ENCODE peak calls at places on chromosomes 1 and 21, in six cellular contexts. W is GM12865, P is tibial nerve, H is nephron progenitor cell, F is heart left ventricle, V is dorsolateral prefrontal cortex. I is an unnamed sample.

GRCh38 chr1:27993241-27993640 is 33.5 kb downstream of the XKR8 start:
- DNase-seq in W (no peak), P (no peak), H (no peak), F (no peak), V (no peak), I (no peak)

GRCh38 chr1:84174051-84174556 is 30.0 kb downstream of the PRKACB start:
- DNase-seq in W (no peak), P (no peak), H (no peak), F (no peak), V (no peak), I (no peak)

GRCh38 chr1:186873687-186874086 is 44.9 kb downstream of the PLA2G4A start:
- DNase-seq in W (no peak), P (no peak), H (no peak), F (no peak), V (no peak), I (no peak)

GRCh38 chr1:234553241-234554156 is 56.5 kb downstream of the IRF2BP2 start:
- DNase-seq in W (no peak), P (no peak), H (no peak), F (no peak), V (no peak), I (no peak)

GRCh38 chr1:229252228-229252984 is 18.5 kb upstream of the RAB4A start:
- DNase-seq in W (no peak), P (no peak), H (no peak), F (no peak), V (no peak), I (no peak)

GRCh38 chr1:160491017-160491416 is 32.0 kb downstream of the SLAMF6 start:
- DNase-seq in W (no peak), P (no peak), H (no peak), F (no peak), V (no peak), I (no peak)

GRCh38 chr21:45615145-45615711 is 28.3 kb upstream of the PCBP3 start:
- DNase-seq in W (peak), P (no peak), H (no peak), F (no peak), V (peak), I (peak)

GRCh38 chr1:232221790-232222499 is 408.0 kb downstream of the SIPA1L2 start:
- DNase-seq in W (no peak), P (no peak), H (no peak), F (no peak), V (no peak), I (no peak)

GRCh38 chr1:196063952-196064351 is 544.3 kb downstream of the KCNT2 start:
- DNase-seq in W (no peak), P (no peak), H (no peak), F (no peak), V (no peak), I (no peak)

GRCh38 chr1:204377800-204378608 is 18.3 kb upstream of the PLEKHA6 start:
- DNase-seq in W (peak), P (no peak), H (peak), F (no peak), V (no peak), I (peak)

GRCh38 chr1:15137807-15138206 is 15.7 kb upstream of the TMEM51 start:
- DNase-seq in W (peak), P (no peak), H (no peak), F (no peak), V (no peak), I (peak)

GRCh38 chr1:203217139-203217621 is 12.3 kb downstream of the CHIT1 start:
- DNase-seq in W (no peak), P (no peak), H (no peak), F (no peak), V (no peak), I (no peak)

GRCh38 chr1:207088731-207089626 is at the start of gene C4BPB:
- DNase-seq in W (no peak), P (no peak), H (no peak), F (no peak), V (no peak), I (no peak)

GRCh38 chr1:42177551-42177981 is 13.0 kb upstream of the GUCA2A start:
- DNase-seq in W (no peak), P (no peak), H (peak), F (no peak), V (no peak), I (no peak)

GRCh38 chr1:59150537-59151386 is 146.1 kb upstream of the FGGY start:
- DNase-seq in W (peak), P (peak), H (no peak), F (peak), V (peak), I (no peak)

GRCh38 chr1:55958498-55958897 is 620.9 kb downstream of the PLPP3 start:
- DNase-seq in W (peak), P (no peak), H (no peak), F (no peak), V (no peak), I (no peak)

GRCh38 chr1:226236826-226237225 is 13.4 kb downstream of the MIXL1 start:
- DNase-seq in W (no peak), P (no peak), H (no peak), F (no peak), V (no peak), I (no peak)

GRCh38 chr1:229147086-229147485 is 123.8 kb upstream of the RAB4A start:
- DNase-seq in W (no peak), P (no peak), H (no peak), F (no peak), V (no peak), I (no peak)

GRCh38 chr21:34890724-34891609 is 158.1 kb downstream of the RUNX1 start:
- DNase-seq in W (no peak), P (no peak), H (peak), F (peak), V (no peak), I (no peak)

GRCh38 chr1:113133038-113133437 is 60.0 kb downstream of the LRIG2 start:
- DNase-seq in W (peak), P (no peak), H (no peak), F (no peak), V (no peak), I (no peak)

GRCh38 chr1:5886140-5886483 is 106.1 kb downstream of the NPHP4 start:
- DNase-seq in W (no peak), P (no peak), H (no peak), F (peak), V (no peak), I (no peak)

GRCh38 chr1:198465201-198466144 is 75.0 kb downstream of the ATP6V1G3 start:
- DNase-seq in W (peak), P (no peak), H (peak), F (no peak), V (no peak), I (no peak)

GRCh38 chr1:179119466-179119865 is 37.6 kb downstream of the TOR3A start:
- DNase-seq in W (no peak), P (no peak), H (no peak), F (no peak), V (no peak), I (no peak)

GRCh38 chr1:111851552-111851951 is 95.9 kb downstream of the DDX20 start:
- DNase-seq in W (no peak), P (no peak), H (no peak), F (no peak), V (no peak), I (no peak)

GRCh38 chr1:83509229-83509870 is 489.6 kb downstream of the TTLL7 start:
- DNase-seq in W (no peak), P (no peak), H (no peak), F (no peak), V (no peak), I (no peak)

GRCh38 chr1:168683871-168684270 is 45.1 kb downstream of the DPT start:
- DNase-seq in W (no peak), P (no peak), H (no peak), F (no peak), V (no peak), I (no peak)

GRCh38 chr1:17603091-17603841 is 63.8 kb downstream of the ARHGEF10L start:
- DNase-seq in W (no peak), P (no peak), H (peak), F (no peak), V (no peak), I (no peak)

GRCh38 chr1:163054056-163054706 is 15.0 kb upstream of the RGS4 start:
- DNase-seq in W (no peak), P (no peak), H (peak), F (no peak), V (no peak), I (no peak)

GRCh38 chr1:47393141-47393540 is 22.9 kb upstream of the FOXE3 start:
- DNase-seq in W (no peak), P (no peak), H (no peak), F (no peak), V (no peak), I (no peak)

GRCh38 chr1:101474039-101474665 is 237.3 kb downstream of the S1PR1 start:
- DNase-seq in W (peak), P (no peak), H (no peak), F (no peak), V (no peak), I (no peak)
- TF ChIP-seq CTCF in W (peak), P (no peak), H (peak), F (no peak), V (no peak), I (peak)

DNA sequence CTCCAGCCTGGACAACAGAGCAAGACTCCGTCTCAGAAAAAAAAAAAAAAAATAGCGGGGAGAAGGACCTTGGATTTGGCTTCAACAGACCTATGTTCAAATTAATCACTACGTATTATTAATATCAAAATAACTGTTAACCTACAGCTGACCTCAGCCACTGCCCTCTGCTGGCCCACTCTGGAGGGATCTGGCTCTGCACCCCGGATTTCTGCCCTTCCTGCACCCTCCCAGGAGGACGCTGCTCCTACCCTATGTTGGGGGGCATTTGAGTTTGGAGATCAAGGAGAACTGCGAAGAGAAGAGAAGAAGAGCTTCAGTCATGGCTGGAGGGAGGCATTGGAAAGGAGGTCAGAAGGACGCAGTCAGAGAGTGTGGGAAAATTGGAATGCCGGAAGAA is 96.7 kb downstream of the PSMG1 start:
- DNase-seq in W (no peak), P (no peak), H (no peak), F (no peak), V (no peak), I (no peak)
- TF ChIP-seq CTCF in W (peak), P (no peak), H (no peak), F (peak), V (no peak), I (no peak)

GRCh38 chr1:85678193-85678592 is 30.0 kb downstream of the ZNHIT6 start:
- DNase-seq in W (no peak), P (no peak), H (no peak), F (no peak), V (no peak), I (no peak)
- TF ChIP-seq CTCF in W (no peak), P (no peak), H (no peak), F (no peak), V (no peak), I (no peak)

GRCh38 chr1:40143891-40144575 is 17.2 kb upstream of the RLF start:
- DNase-seq in W (peak), P (no peak), H (peak), F (no peak), V (no peak), I (no peak)
- TF ChIP-seq CTCF in W (peak), P (peak), H (peak), F (peak), V (peak), I (peak)

GRCh38 chr1:227447531-227447990 is 115.8 kb upstream of the ZNF678 start:
- DNase-seq in W (no peak), P (no peak), H (peak), F (peak), V (no peak), I (no peak)
- TF ChIP-seq CTCF in W (no peak), P (peak), H (peak), F (peak), V (peak), I (no peak)

DNA sequence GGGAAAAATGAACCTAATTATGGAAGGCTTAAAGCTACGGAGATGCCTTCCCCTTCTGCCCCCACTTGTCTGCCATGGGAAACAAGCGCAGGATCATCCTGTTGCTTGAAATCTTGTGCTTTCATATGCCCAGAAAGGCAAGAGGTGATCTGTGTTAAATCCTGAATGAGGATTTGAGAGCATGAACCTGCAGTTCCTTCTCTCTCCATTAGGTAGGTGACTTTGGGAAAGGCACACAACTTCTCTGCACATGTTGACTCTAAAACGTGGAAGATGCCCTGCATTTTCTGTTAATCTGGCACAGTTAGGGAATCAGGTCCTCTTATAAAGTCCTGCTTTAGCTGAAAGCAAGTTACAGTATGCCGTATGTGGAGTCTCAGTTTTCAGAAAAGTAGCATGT is 46.6 kb upstream of the MTR start:
- DNase-seq in W (no peak), P (no peak), H (no peak), F (no peak), V (no peak), I (no peak)
- TF ChIP-seq CTCF in W (peak), P (no peak), H (no peak), F (no peak), V (peak), I (no peak)

DNA sequence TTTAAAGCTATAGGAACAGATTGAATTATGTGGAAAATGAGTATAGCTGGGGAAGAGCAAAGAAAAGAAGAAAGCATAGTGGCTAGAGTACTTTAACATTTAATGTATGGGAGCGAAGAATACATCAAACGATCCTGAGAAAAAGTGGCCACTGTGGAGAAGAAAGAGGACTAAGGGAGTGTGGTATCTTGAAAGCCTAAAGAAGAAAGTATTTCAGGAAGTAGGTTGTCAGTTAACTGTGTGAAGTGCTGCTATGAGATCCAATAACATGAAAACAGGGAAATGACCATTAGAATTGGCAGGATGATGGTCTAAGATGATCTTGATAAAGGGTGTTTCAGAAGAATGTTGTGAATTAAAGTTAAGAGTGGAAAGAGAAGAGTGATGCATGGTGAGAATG is 219.6 kb upstream of the BEND5 start:
- DNase-seq in W (no peak), P (no peak), H (no peak), F (no peak), V (no peak), I (no peak)
- TF ChIP-seq CTCF in W (no peak), P (no peak), H (no peak), F (no peak), V (no peak), I (no peak)

GRCh38 chr1:37946703-37947360 is at the start of gene INPP5B:
- DNase-seq in W (peak), P (peak), H (peak), F (peak), V (peak), I (peak)
- TF ChIP-seq CTCF in W (no peak), P (peak), H (no peak), F (no peak), V (peak), I (no peak)

GRCh38 chr1:110673805-110674336 is 869 bp downstream of the KCNA3 start:
- DNase-seq in W (peak), P (no peak), H (no peak), F (no peak), V (no peak), I (no peak)

GRCh38 chr1:110674337-110675059 is at the start of gene KCNA3:
- DNase-seq in W (peak), P (no peak), H (peak), F (peak), V (peak), I (peak)

GRCh38 chr1:110675060-110675791 is 486 bp upstream of the KCNA3 start:
- DNase-seq in W (no peak), P (no peak), H (no peak), F (peak), V (no peak), I (no peak)

GRCh38 chr1:110677526-110677925 is 2.8 kb upstream of the KCNA3 start:
- DNase-seq in W (no peak), P (no peak), H (no peak), F (no peak), V (no peak), I (no peak)

DNA sequence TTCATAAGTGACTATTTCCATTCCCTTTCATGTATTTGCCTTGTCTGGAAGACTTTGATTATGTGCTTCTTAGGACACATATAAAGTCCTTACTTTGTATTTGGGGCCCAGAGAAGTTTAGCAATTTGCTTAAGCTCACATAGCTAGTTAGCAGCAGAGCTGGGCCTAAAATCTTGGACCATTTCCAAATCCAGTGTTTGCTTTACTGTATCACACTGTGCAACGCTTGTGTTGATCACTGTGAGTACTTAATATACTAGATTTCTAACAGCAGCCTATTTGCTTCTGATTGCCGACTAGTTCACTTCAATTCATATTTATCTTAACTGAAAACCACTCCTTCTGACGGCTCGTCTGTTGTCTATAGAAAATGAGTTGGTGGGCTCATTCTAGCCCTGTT is 2.3 kb upstream of the KCNA3 start:
- DNase-seq in W (no peak), P (no peak), H (no peak), F (no peak), V (no peak), I (no peak)
- TF ChIP-seq CTCF in W (no peak), P (no peak), H (no peak), F (no peak), V (no peak), I (no peak)

GRCh38 chr1:149936992-149937705 is 470 bp upstream of the MTMR11 start:
- DNase-seq in W (peak), P (no peak), H (no peak), F (no peak), V (no peak), I (no peak)
- TF ChIP-seq CTCF in W (no peak), P (no peak), H (no peak), F (no peak), V (no peak), I (no peak)

I was measured in natural killer cell.